ENCODE peak calls at places on chromosome X, in five cellular contexts. One of them, this sample, is unnamed.
A peak's percentile ranks its signal among the peaks of the same experiment; 100 is the strongest.

GRCh38 chrX:84735025-84735424 is 232.8 kb upstream of the HDX start:
- DNase-seq in IMR-90: peak; percentile 33
- DNase-seq in mesenchymal stem cell: peak; percentile 16
- DNase-seq in trophoblast cell: peak; percentile 25
- DNase-seq in H1: no peak
- DNase-seq in this sample: no peak

GRCh38 chrX:134024686-134025377 is 39.4 kb upstream of the GPC3 start:
- DNase-seq in IMR-90: no peak
- DNase-seq in mesenchymal stem cell: no peak
- DNase-seq in trophoblast cell: no peak
- DNase-seq in H1: no peak
- DNase-seq in this sample: no peak

GRCh38 chrX:18377802-18378201 is 23.3 kb upstream of the SCML2 start:
- DNase-seq in IMR-90: peak; percentile 8
- DNase-seq in mesenchymal stem cell: peak; percentile 21
- DNase-seq in trophoblast cell: no peak
- DNase-seq in H1: no peak
- DNase-seq in this sample: no peak

GRCh38 chrX:8879750-8880149 is 78.6 kb upstream of the FAM9A start:
- DNase-seq in IMR-90: peak; percentile 3
- DNase-seq in mesenchymal stem cell: peak; percentile 8
- DNase-seq in trophoblast cell: no peak
- DNase-seq in H1: no peak
- DNase-seq in this sample: no peak

GRCh38 chrX:70013483-70014222 is 36.1 kb downstream of the AWAT2 start:
- DNase-seq in IMR-90: no peak
- DNase-seq in mesenchymal stem cell: no peak
- DNase-seq in trophoblast cell: no peak
- DNase-seq in H1: no peak
- DNase-seq in this sample: no peak

GRCh38 chrX:105821471-105822081 is 763 bp upstream of the NRK start:
- DNase-seq in IMR-90: peak; percentile 45
- DNase-seq in mesenchymal stem cell: peak; percentile 89
- DNase-seq in trophoblast cell: peak; percentile 92
- DNase-seq in H1: no peak
- DNase-seq in this sample: no peak

GRCh38 chrX:106684207-106684606 is 42.3 kb upstream of the RNF128 start:
- DNase-seq in IMR-90: no peak
- DNase-seq in mesenchymal stem cell: no peak
- DNase-seq in trophoblast cell: no peak
- DNase-seq in H1: no peak
- DNase-seq in this sample: no peak

GRCh38 chrX:11757729-11758399 is at the start of gene MSL3:
- DNase-seq in IMR-90: peak; percentile 61
- DNase-seq in mesenchymal stem cell: peak; percentile 76
- DNase-seq in trophoblast cell: peak; percentile 57
- DNase-seq in H1: no peak
- DNase-seq in this sample: peak; percentile 52

GRCh38 chrX:150693782-150694574 is 782 bp downstream of the MTMR1 start:
- DNase-seq in IMR-90: peak; percentile 79
- DNase-seq in mesenchymal stem cell: peak; percentile 79
- DNase-seq in trophoblast cell: peak; percentile 87
- DNase-seq in H1: peak; percentile 17
- DNase-seq in this sample: no peak

GRCh38 chrX:137563681-137564651 is 2.0 kb upstream of the ZIC3 start:
- DNase-seq in IMR-90: no peak
- DNase-seq in mesenchymal stem cell: no peak
- DNase-seq in trophoblast cell: no peak
- DNase-seq in H1: no peak
- DNase-seq in this sample: no peak

GRCh38 chrX:137566746-137567473 is 983 bp downstream of the ZIC3 start:
- DNase-seq in IMR-90: no peak
- DNase-seq in mesenchymal stem cell: no peak
- DNase-seq in trophoblast cell: no peak
- DNase-seq in H1: no peak
- DNase-seq in this sample: no peak

GRCh38 chrX:137565921-137566745 is at the start of gene ZIC3:
- DNase-seq in IMR-90: no peak
- DNase-seq in mesenchymal stem cell: peak; percentile 0
- DNase-seq in trophoblast cell: no peak
- DNase-seq in H1: no peak
- DNase-seq in this sample: no peak

GRCh38 chrX:137567474-137568232 is 1.7 kb downstream of the ZIC3 start:
- DNase-seq in IMR-90: no peak
- DNase-seq in mesenchymal stem cell: no peak
- DNase-seq in trophoblast cell: no peak
- DNase-seq in H1: no peak
- DNase-seq in this sample: no peak

GRCh38 chrX:137565318-137565904 is 516 bp upstream of the ZIC3 start:
- DNase-seq in IMR-90: no peak
- DNase-seq in mesenchymal stem cell: no peak
- DNase-seq in trophoblast cell: no peak
- DNase-seq in H1: no peak
- DNase-seq in this sample: no peak
- H3K23ac ChIP-seq in IMR-90: no peak overlapping the region
- H3K23ac ChIP-seq in mesenchymal stem cell: no peak overlapping the region
- H3K23ac ChIP-seq in trophoblast cell: no peak overlapping the region
- H3K23ac ChIP-seq in H1: no peak overlapping the region
- H3K23ac ChIP-seq in this sample: no peak overlapping the region

DNA sequence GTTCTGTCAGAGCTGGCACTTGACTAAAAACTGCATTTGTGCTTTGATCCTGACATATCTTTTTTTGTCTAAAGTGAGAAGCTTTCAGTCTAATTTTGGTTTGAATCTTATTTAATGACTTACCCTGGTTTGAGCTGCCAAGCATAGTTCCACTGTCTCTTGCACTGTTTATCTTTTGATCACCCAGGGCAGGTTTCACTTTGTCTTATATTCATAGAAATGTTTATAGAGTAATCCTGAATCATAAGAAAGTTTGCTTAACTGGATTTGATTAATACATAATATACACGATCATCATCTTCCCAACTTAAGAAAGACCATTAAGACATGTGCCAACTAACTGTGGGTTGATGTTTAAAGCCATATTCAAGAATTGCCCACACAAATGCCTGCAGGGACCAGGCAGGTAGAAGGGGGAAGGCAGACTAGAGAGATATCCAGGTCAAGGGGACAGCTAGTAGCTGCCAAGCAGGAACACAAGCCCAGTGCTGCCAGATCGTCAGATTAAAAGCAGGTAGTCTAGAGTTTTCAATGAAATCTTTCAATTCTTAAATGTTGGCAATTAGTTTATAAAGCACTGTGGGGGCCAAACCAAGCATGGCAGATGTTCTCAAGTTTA is 1.9 kb downstream of the GK start:
- DNase-seq in IMR-90: peak; percentile 64
- DNase-seq in mesenchymal stem cell: no peak
- DNase-seq in trophoblast cell: no peak
- DNase-seq in H1: no peak
- DNase-seq in this sample: no peak
- H3K4me3 ChIP-seq in IMR-90: peak overlapping the region; percentile 42
- H3K4me3 ChIP-seq in mesenchymal stem cell: no peak overlapping the region
- H3K4me3 ChIP-seq in trophoblast cell: no peak overlapping the region
- H3K4me3 ChIP-seq in H1: no peak overlapping the region
- H3K4me3 ChIP-seq in this sample: no peak overlapping the region

GRCh38 chrX:83004012-83004411 is 504.1 kb upstream of the POU3F4 start:
- DNase-seq in IMR-90: no peak
- DNase-seq in mesenchymal stem cell: no peak
- DNase-seq in trophoblast cell: no peak
- DNase-seq in H1: no peak
- DNase-seq in this sample: no peak
- H2AFZ ChIP-seq in IMR-90: no peak overlapping the region
- H2AFZ ChIP-seq in mesenchymal stem cell: no peak overlapping the region
- H2AFZ ChIP-seq in trophoblast cell: no peak overlapping the region
- H2AFZ ChIP-seq in H1: no peak overlapping the region
- H2AFZ ChIP-seq in this sample: no peak overlapping the region

GRCh38 chrX:96684339-96685204 is at the start of gene DIAPH2:
- DNase-seq in IMR-90: peak; percentile 75
- DNase-seq in mesenchymal stem cell: peak; percentile 84
- DNase-seq in trophoblast cell: peak; percentile 80
- DNase-seq in H1: peak; percentile 38
- DNase-seq in this sample: peak; percentile 39
- H3K23ac ChIP-seq in IMR-90: peak within 1 kb of the TSS; percentile 54
- H3K23ac ChIP-seq in mesenchymal stem cell: no peak within 1 kb of the TSS
- H3K23ac ChIP-seq in trophoblast cell: no peak within 1 kb of the TSS
- H3K23ac ChIP-seq in H1: no peak within 1 kb of the TSS
- H3K23ac ChIP-seq in this sample: no peak within 1 kb of the TSS

GRCh38 chrX:33592398-33592797 is 381.0 kb upstream of the DMD start:
- DNase-seq in IMR-90: no peak
- DNase-seq in mesenchymal stem cell: no peak
- DNase-seq in trophoblast cell: no peak
- DNase-seq in H1: no peak
- DNase-seq in this sample: no peak
- H3K4me3 ChIP-seq in IMR-90: no peak overlapping the region
- H3K4me3 ChIP-seq in mesenchymal stem cell: no peak overlapping the region
- H3K4me3 ChIP-seq in trophoblast cell: no peak overlapping the region
- H3K4me3 ChIP-seq in H1: no peak overlapping the region
- H3K4me3 ChIP-seq in this sample: no peak overlapping the region

DNA sequence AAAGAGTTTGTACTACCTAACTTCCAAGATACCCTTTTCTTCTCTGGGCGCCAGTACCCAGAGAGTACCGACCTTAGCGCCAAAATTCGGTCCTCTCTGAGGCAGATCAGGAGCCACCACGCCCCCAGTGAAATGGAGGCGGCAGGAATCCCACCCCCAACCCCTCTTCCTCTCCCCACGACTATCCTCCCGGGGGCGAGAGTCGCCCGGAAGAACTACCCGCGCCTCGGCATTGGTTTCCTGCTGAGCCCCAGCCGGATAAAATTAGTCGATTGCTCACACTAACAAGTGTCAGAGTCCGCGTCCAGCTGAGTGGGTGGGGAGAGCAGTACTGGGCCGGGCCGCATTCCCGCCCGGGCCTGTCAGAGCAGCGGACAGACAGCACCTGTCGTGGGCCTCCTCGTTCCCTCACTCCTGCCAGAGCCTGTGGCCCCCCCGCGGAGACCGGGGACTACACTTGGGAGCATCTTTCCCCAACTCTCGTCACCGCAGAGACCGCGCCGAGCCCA is 78.7 kb downstream of the RLIM start:
- DNase-seq in IMR-90: peak; percentile 66
- DNase-seq in mesenchymal stem cell: peak; percentile 69
- DNase-seq in trophoblast cell: peak; percentile 77
- DNase-seq in H1: no peak
- DNase-seq in this sample: no peak
- H2AFZ ChIP-seq in IMR-90: peak overlapping the region; percentile 86
- H2AFZ ChIP-seq in mesenchymal stem cell: peak overlapping the region; percentile 6
- H2AFZ ChIP-seq in trophoblast cell: peak overlapping the region; percentile 60
- H2AFZ ChIP-seq in H1: no peak overlapping the region
- H2AFZ ChIP-seq in this sample: no peak overlapping the region

DNA sequence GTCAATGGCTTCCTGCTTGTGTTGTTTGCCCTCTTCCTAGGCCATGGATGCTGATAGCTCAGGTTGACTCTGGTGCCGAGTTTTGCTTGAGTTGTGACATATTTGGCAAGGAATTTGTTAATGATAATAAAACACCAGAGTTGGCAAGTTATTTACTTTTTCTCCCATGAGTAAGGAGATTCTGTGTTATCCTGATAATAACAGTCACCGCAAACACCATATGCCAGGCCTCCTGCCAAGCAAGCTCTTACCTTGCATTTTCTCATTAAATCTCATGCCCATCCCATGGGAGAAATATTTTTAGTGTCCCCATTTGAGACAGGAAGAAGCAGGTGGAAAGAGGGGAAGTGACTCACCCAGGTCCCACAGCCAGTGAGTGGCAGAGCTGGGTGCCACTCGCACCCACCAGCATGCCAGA is 67.4 kb upstream of the CLCN4 start:
- DNase-seq in IMR-90: peak; percentile 36
- DNase-seq in mesenchymal stem cell: no peak
- DNase-seq in trophoblast cell: no peak
- DNase-seq in H1: no peak
- DNase-seq in this sample: no peak
- H3K23ac ChIP-seq in IMR-90: no peak overlapping the region
- H3K23ac ChIP-seq in mesenchymal stem cell: no peak overlapping the region
- H3K23ac ChIP-seq in trophoblast cell: no peak overlapping the region
- H3K23ac ChIP-seq in H1: no peak overlapping the region
- H3K23ac ChIP-seq in this sample: no peak overlapping the region

DNA sequence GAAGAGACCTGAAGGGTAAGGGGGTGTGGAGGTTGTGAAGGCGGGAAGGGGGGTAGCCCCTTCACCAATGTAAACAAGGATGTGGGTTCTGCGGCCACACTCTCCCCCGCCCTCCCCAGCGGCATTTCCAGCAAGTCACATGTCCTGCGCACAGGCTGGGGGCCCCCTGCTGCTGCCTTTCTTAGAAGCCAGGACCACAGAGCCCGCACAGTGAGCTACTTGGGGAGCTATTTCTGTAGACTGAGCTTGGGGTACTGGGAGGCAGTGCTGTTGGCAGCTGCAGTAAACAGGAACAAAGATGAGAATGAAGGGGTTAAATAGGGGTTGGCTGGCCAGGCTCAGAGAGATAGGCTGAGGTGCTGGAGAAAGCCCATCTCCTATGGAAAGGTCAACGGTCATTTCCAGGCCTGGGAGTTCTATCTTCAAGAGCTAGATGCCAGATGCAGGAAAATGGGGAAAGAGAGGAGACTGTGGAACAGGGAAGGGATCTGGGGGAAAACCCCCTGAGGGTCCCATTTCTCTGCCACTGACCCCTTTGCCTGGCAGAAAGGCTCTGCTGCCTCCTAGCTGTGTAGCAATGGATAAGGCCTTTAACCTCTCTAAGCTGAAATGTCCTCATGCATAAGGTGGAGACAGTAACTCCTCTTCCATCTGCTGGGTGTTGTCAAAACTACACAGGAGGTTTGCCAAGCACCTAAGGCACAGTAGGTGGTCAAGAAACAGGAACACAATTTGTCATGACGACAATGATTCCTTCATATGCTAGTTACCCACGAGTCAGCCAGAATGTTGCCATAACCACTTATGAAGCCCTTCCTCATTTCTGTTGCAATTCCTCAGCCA is 18.5 kb upstream of the PIM2 start:
- DNase-seq in IMR-90: no peak
- DNase-seq in mesenchymal stem cell: peak; percentile 54
- DNase-seq in trophoblast cell: no peak
- DNase-seq in H1: no peak
- DNase-seq in this sample: no peak
- H3K4me3 ChIP-seq in IMR-90: no peak overlapping the region
- H3K4me3 ChIP-seq in mesenchymal stem cell: no peak overlapping the region
- H3K4me3 ChIP-seq in trophoblast cell: no peak overlapping the region
- H3K4me3 ChIP-seq in H1: no peak overlapping the region
- H3K4me3 ChIP-seq in this sample: no peak overlapping the region

DNA sequence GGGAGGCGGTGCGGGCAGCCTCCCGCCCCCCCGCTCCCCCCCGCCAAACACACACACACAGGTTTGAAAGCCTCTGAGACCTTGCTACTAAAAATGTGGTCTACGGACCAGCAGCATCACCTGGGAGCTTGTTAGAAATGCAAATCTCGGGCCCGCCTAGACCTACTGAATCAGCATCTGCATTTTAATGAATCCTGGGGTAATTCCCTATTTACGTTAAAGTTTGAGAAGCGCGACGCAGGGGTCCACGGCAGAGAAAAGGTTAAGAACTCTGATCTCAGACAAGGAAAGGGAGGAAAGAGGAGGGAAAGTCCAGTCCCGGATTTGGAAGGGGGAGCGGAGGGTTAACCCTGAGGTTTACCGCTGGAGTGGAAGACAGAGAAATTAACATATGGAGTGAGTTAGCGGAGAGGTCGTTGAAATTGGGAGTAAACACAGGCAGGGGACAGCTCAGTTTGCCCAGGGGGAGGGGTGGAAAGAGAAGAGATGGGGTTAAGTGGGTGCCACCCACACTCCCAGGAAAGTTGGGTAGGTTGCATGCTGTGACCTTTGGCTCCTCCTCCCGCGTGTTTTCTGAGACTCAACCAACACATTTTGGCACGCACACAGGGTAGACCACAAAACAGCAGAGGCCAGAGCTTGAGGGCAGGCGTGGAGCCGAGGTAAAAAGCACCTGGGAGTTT is 483.6 kb downstream of the BCOR start:
- DNase-seq in IMR-90: no peak
- DNase-seq in mesenchymal stem cell: no peak
- DNase-seq in trophoblast cell: no peak
- DNase-seq in H1: peak; percentile 25
- DNase-seq in this sample: no peak
- H2AFZ ChIP-seq in IMR-90: no peak overlapping the region
- H2AFZ ChIP-seq in mesenchymal stem cell: no peak overlapping the region
- H2AFZ ChIP-seq in trophoblast cell: no peak overlapping the region
- H2AFZ ChIP-seq in H1: no peak overlapping the region
- H2AFZ ChIP-seq in this sample: no peak overlapping the region